ENCODE peak calls at places on chromosomes 13 and 19, in ten cellular contexts. One of them, this sample, is unnamed.

GRCh38 chr19:42154471-42155323 is 22.5 kb upstream of the POU2F2 start:
- DNase-seq in stimulated activated CD4-positive, alpha-beta T cell treated with anti-CD3 and anti-CD28 coated beads, Interleukin-1b, Interleukin-23, amount 100 ng/mL, for 24 hours: no peak
- DNase-seq in GM20000: no peak
- DNase-seq in iris pigment epithelial cell: no peak
- DNase-seq in AG04450: no peak
- DNase-seq in HFF-Myc: no peak
- DNase-seq in B cell: no peak
- DNase-seq in activated T-helper 2 cell treated with anti-CD3 and anti-CD28 coated beads, Interferon-gamma antibody, Interleukin-2, Interleukin-4, amounts not matched to agents 10 μg/mL and 5 μg/mL and 100 μg/mL, durations not matched to agents 14 hours and 24 hours and 36 hours: no peak
- DNase-seq in fibroblast of gingiva: no peak
- DNase-seq in stimulated activated CD8-positive, alpha-beta memory T cell treated with anti-CD3 and anti-CD28 coated beads, Interleukin-15, amount 100 ng/mL, for 24 hours: no peak
- DNase-seq in this sample: no peak

GRCh38 chr19:40225440-40226305 is 816 bp downstream of the CCNP start:
- DNase-seq in iris pigment epithelial cell: peak
- DNase-seq in fibroblast of gingiva: peak
- DNase-seq in HFF-Myc: no peak
- DNase-seq in GM20000: no peak
- DNase-seq in activated T-helper 2 cell treated with anti-CD3 and anti-CD28 coated beads, Interferon-gamma antibody, Interleukin-2, Interleukin-4, amounts not matched to agents 10 μg/mL and 5 μg/mL and 100 μg/mL, durations not matched to agents 14 hours and 24 hours and 36 hours: no peak
- DNase-seq in stimulated activated CD4-positive, alpha-beta T cell treated with anti-CD3 and anti-CD28 coated beads, Interleukin-1b, Interleukin-23, amount 100 ng/mL, for 24 hours: no peak
- DNase-seq in B cell: no peak
- DNase-seq in stimulated activated CD8-positive, alpha-beta memory T cell treated with anti-CD3 and anti-CD28 coated beads, Interleukin-15, amount 100 ng/mL, for 24 hours: no peak
- DNase-seq in AG04450: no peak
- DNase-seq in this sample: no peak

GRCh38 chr13:72201726-72202125 is 334.7 kb upstream of the DACH1 start:
- DNase-seq in stimulated activated CD8-positive, alpha-beta memory T cell treated with anti-CD3 and anti-CD28 coated beads, Interleukin-15, amount 100 ng/mL, for 24 hours: no peak
- DNase-seq in GM20000: no peak
- DNase-seq in iris pigment epithelial cell: no peak
- DNase-seq in HFF-Myc: no peak
- DNase-seq in B cell: no peak
- DNase-seq in stimulated activated CD4-positive, alpha-beta T cell treated with anti-CD3 and anti-CD28 coated beads, Interleukin-1b, Interleukin-23, amount 100 ng/mL, for 24 hours: no peak
- DNase-seq in fibroblast of gingiva: no peak
- DNase-seq in AG04450: no peak
- DNase-seq in activated T-helper 2 cell treated with anti-CD3 and anti-CD28 coated beads, Interferon-gamma antibody, Interleukin-2, Interleukin-4, amounts not matched to agents 10 μg/mL and 5 μg/mL and 100 μg/mL, durations not matched to agents 14 hours and 24 hours and 36 hours: no peak
- DNase-seq in this sample: no peak

GRCh38 chr19:38252935-38253691 is 3.1 kb downstream of the PPP1R14A start:
- DNase-seq in stimulated activated CD8-positive, alpha-beta memory T cell treated with anti-CD3 and anti-CD28 coated beads, Interleukin-15, amount 100 ng/mL, for 24 hours: no peak
- DNase-seq in iris pigment epithelial cell: no peak
- DNase-seq in AG04450: no peak
- DNase-seq in GM20000: no peak
- DNase-seq in activated T-helper 2 cell treated with anti-CD3 and anti-CD28 coated beads, Interferon-gamma antibody, Interleukin-2, Interleukin-4, amounts not matched to agents 10 μg/mL and 5 μg/mL and 100 μg/mL, durations not matched to agents 14 hours and 24 hours and 36 hours: no peak
- DNase-seq in B cell: peak
- DNase-seq in HFF-Myc: no peak
- DNase-seq in fibroblast of gingiva: no peak
- DNase-seq in stimulated activated CD4-positive, alpha-beta T cell treated with anti-CD3 and anti-CD28 coated beads, Interleukin-1b, Interleukin-23, amount 100 ng/mL, for 24 hours: no peak
- DNase-seq in this sample: no peak

GRCh38 chr13:35699805-35700204 is 223.3 kb upstream of the MAB21L1 start:
- DNase-seq in stimulated activated CD8-positive, alpha-beta memory T cell treated with anti-CD3 and anti-CD28 coated beads, Interleukin-15, amount 100 ng/mL, for 24 hours: no peak
- DNase-seq in GM20000: no peak
- DNase-seq in stimulated activated CD4-positive, alpha-beta T cell treated with anti-CD3 and anti-CD28 coated beads, Interleukin-1b, Interleukin-23, amount 100 ng/mL, for 24 hours: no peak
- DNase-seq in AG04450: no peak
- DNase-seq in iris pigment epithelial cell: peak
- DNase-seq in HFF-Myc: peak
- DNase-seq in fibroblast of gingiva: peak
- DNase-seq in activated T-helper 2 cell treated with anti-CD3 and anti-CD28 coated beads, Interferon-gamma antibody, Interleukin-2, Interleukin-4, amounts not matched to agents 10 μg/mL and 5 μg/mL and 100 μg/mL, durations not matched to agents 14 hours and 24 hours and 36 hours: no peak
- DNase-seq in B cell: no peak
- DNase-seq in this sample: no peak

GRCh38 chr19:16113727-16114126 is 2.0 kb downstream of the RAB8A start:
- DNase-seq in stimulated activated CD8-positive, alpha-beta memory T cell treated with anti-CD3 and anti-CD28 coated beads, Interleukin-15, amount 100 ng/mL, for 24 hours: no peak
- DNase-seq in stimulated activated CD4-positive, alpha-beta T cell treated with anti-CD3 and anti-CD28 coated beads, Interleukin-1b, Interleukin-23, amount 100 ng/mL, for 24 hours: no peak
- DNase-seq in AG04450: no peak
- DNase-seq in HFF-Myc: no peak
- DNase-seq in fibroblast of gingiva: no peak
- DNase-seq in GM20000: no peak
- DNase-seq in activated T-helper 2 cell treated with anti-CD3 and anti-CD28 coated beads, Interferon-gamma antibody, Interleukin-2, Interleukin-4, amounts not matched to agents 10 μg/mL and 5 μg/mL and 100 μg/mL, durations not matched to agents 14 hours and 24 hours and 36 hours: no peak
- DNase-seq in iris pigment epithelial cell: no peak
- DNase-seq in B cell: no peak
- DNase-seq in this sample: no peak

GRCh38 chr19:29384676-29385075 is 141.1 kb upstream of the VSTM2B start:
- DNase-seq in AG04450: no peak
- DNase-seq in stimulated activated CD8-positive, alpha-beta memory T cell treated with anti-CD3 and anti-CD28 coated beads, Interleukin-15, amount 100 ng/mL, for 24 hours: no peak
- DNase-seq in GM20000: no peak
- DNase-seq in B cell: no peak
- DNase-seq in activated T-helper 2 cell treated with anti-CD3 and anti-CD28 coated beads, Interferon-gamma antibody, Interleukin-2, Interleukin-4, amounts not matched to agents 10 μg/mL and 5 μg/mL and 100 μg/mL, durations not matched to agents 14 hours and 24 hours and 36 hours: no peak
- DNase-seq in stimulated activated CD4-positive, alpha-beta T cell treated with anti-CD3 and anti-CD28 coated beads, Interleukin-1b, Interleukin-23, amount 100 ng/mL, for 24 hours: no peak
- DNase-seq in iris pigment epithelial cell: no peak
- DNase-seq in fibroblast of gingiva: no peak
- DNase-seq in HFF-Myc: no peak
- DNase-seq in this sample: no peak

GRCh38 chr13:23372264-23372905 is 61.1 kb downstream of the SACS start:
- DNase-seq in activated T-helper 2 cell treated with anti-CD3 and anti-CD28 coated beads, Interferon-gamma antibody, Interleukin-2, Interleukin-4, amounts not matched to agents 10 μg/mL and 5 μg/mL and 100 μg/mL, durations not matched to agents 14 hours and 24 hours and 36 hours: no peak
- DNase-seq in iris pigment epithelial cell: peak
- DNase-seq in stimulated activated CD8-positive, alpha-beta memory T cell treated with anti-CD3 and anti-CD28 coated beads, Interleukin-15, amount 100 ng/mL, for 24 hours: no peak
- DNase-seq in AG04450: no peak
- DNase-seq in stimulated activated CD4-positive, alpha-beta T cell treated with anti-CD3 and anti-CD28 coated beads, Interleukin-1b, Interleukin-23, amount 100 ng/mL, for 24 hours: no peak
- DNase-seq in fibroblast of gingiva: no peak
- DNase-seq in HFF-Myc: no peak
- DNase-seq in B cell: no peak
- DNase-seq in GM20000: no peak
- DNase-seq in this sample: no peak

GRCh38 chr13:107866666-107867623 is 348.4 kb downstream of the LIG4 start:
- DNase-seq in AG04450: no peak
- DNase-seq in GM20000: no peak
- DNase-seq in activated T-helper 2 cell treated with anti-CD3 and anti-CD28 coated beads, Interferon-gamma antibody, Interleukin-2, Interleukin-4, amounts not matched to agents 10 μg/mL and 5 μg/mL and 100 μg/mL, durations not matched to agents 14 hours and 24 hours and 36 hours: no peak
- DNase-seq in B cell: no peak
- DNase-seq in stimulated activated CD4-positive, alpha-beta T cell treated with anti-CD3 and anti-CD28 coated beads, Interleukin-1b, Interleukin-23, amount 100 ng/mL, for 24 hours: no peak
- DNase-seq in stimulated activated CD8-positive, alpha-beta memory T cell treated with anti-CD3 and anti-CD28 coated beads, Interleukin-15, amount 100 ng/mL, for 24 hours: no peak
- DNase-seq in fibroblast of gingiva: peak
- DNase-seq in HFF-Myc: no peak
- DNase-seq in iris pigment epithelial cell: peak
- DNase-seq in this sample: no peak

GRCh38 chr13:86383151-86383550 is 583.9 kb upstream of the SLITRK6 start:
- DNase-seq in stimulated activated CD4-positive, alpha-beta T cell treated with anti-CD3 and anti-CD28 coated beads, Interleukin-1b, Interleukin-23, amount 100 ng/mL, for 24 hours: no peak
- DNase-seq in activated T-helper 2 cell treated with anti-CD3 and anti-CD28 coated beads, Interferon-gamma antibody, Interleukin-2, Interleukin-4, amounts not matched to agents 10 μg/mL and 5 μg/mL and 100 μg/mL, durations not matched to agents 14 hours and 24 hours and 36 hours: no peak
- DNase-seq in fibroblast of gingiva: no peak
- DNase-seq in AG04450: no peak
- DNase-seq in iris pigment epithelial cell: no peak
- DNase-seq in stimulated activated CD8-positive, alpha-beta memory T cell treated with anti-CD3 and anti-CD28 coated beads, Interleukin-15, amount 100 ng/mL, for 24 hours: no peak
- DNase-seq in B cell: no peak
- DNase-seq in GM20000: no peak
- DNase-seq in HFF-Myc: no peak
- DNase-seq in this sample: no peak

GRCh38 chr19:21023901-21024300 is 3.4 kb downstream of the ZNF430 start:
- DNase-seq in stimulated activated CD8-positive, alpha-beta memory T cell treated with anti-CD3 and anti-CD28 coated beads, Interleukin-15, amount 100 ng/mL, for 24 hours: no peak
- DNase-seq in B cell: no peak
- DNase-seq in iris pigment epithelial cell: peak
- DNase-seq in fibroblast of gingiva: peak
- DNase-seq in AG04450: no peak
- DNase-seq in HFF-Myc: no peak
- DNase-seq in activated T-helper 2 cell treated with anti-CD3 and anti-CD28 coated beads, Interferon-gamma antibody, Interleukin-2, Interleukin-4, amounts not matched to agents 10 μg/mL and 5 μg/mL and 100 μg/mL, durations not matched to agents 14 hours and 24 hours and 36 hours: no peak
- DNase-seq in stimulated activated CD4-positive, alpha-beta T cell treated with anti-CD3 and anti-CD28 coated beads, Interleukin-1b, Interleukin-23, amount 100 ng/mL, for 24 hours: no peak
- DNase-seq in GM20000: no peak
- DNase-seq in this sample: peak

GRCh38 chr13:43196171-43196611 is 172.8 kb downstream of the DNAJC15 start:
- DNase-seq in fibroblast of gingiva: peak
- DNase-seq in AG04450: no peak
- DNase-seq in iris pigment epithelial cell: peak
- DNase-seq in B cell: no peak
- DNase-seq in GM20000: no peak
- DNase-seq in HFF-Myc: no peak
- DNase-seq in stimulated activated CD8-positive, alpha-beta memory T cell treated with anti-CD3 and anti-CD28 coated beads, Interleukin-15, amount 100 ng/mL, for 24 hours: no peak
- DNase-seq in stimulated activated CD4-positive, alpha-beta T cell treated with anti-CD3 and anti-CD28 coated beads, Interleukin-1b, Interleukin-23, amount 100 ng/mL, for 24 hours: no peak
- DNase-seq in activated T-helper 2 cell treated with anti-CD3 and anti-CD28 coated beads, Interferon-gamma antibody, Interleukin-2, Interleukin-4, amounts not matched to agents 10 μg/mL and 5 μg/mL and 100 μg/mL, durations not matched to agents 14 hours and 24 hours and 36 hours: no peak
- DNase-seq in this sample: no peak

GRCh38 chr13:99575376-99575775 is 74.1 kb downstream of the TM9SF2 start:
- DNase-seq in AG04450: no peak
- DNase-seq in fibroblast of gingiva: no peak
- DNase-seq in stimulated activated CD4-positive, alpha-beta T cell treated with anti-CD3 and anti-CD28 coated beads, Interleukin-1b, Interleukin-23, amount 100 ng/mL, for 24 hours: no peak
- DNase-seq in HFF-Myc: no peak
- DNase-seq in activated T-helper 2 cell treated with anti-CD3 and anti-CD28 coated beads, Interferon-gamma antibody, Interleukin-2, Interleukin-4, amounts not matched to agents 10 μg/mL and 5 μg/mL and 100 μg/mL, durations not matched to agents 14 hours and 24 hours and 36 hours: no peak
- DNase-seq in GM20000: no peak
- DNase-seq in B cell: no peak
- DNase-seq in iris pigment epithelial cell: no peak
- DNase-seq in stimulated activated CD8-positive, alpha-beta memory T cell treated with anti-CD3 and anti-CD28 coated beads, Interleukin-15, amount 100 ng/mL, for 24 hours: no peak
- DNase-seq in this sample: no peak

GRCh38 chr19:10431943-10432735 is 11.8 kb downstream of the PDE4A start:
- DNase-seq in stimulated activated CD4-positive, alpha-beta T cell treated with anti-CD3 and anti-CD28 coated beads, Interleukin-1b, Interleukin-23, amount 100 ng/mL, for 24 hours: no peak
- DNase-seq in GM20000: peak
- DNase-seq in fibroblast of gingiva: peak
- DNase-seq in stimulated activated CD8-positive, alpha-beta memory T cell treated with anti-CD3 and anti-CD28 coated beads, Interleukin-15, amount 100 ng/mL, for 24 hours: no peak
- DNase-seq in AG04450: no peak
- DNase-seq in activated T-helper 2 cell treated with anti-CD3 and anti-CD28 coated beads, Interferon-gamma antibody, Interleukin-2, Interleukin-4, amounts not matched to agents 10 μg/mL and 5 μg/mL and 100 μg/mL, durations not matched to agents 14 hours and 24 hours and 36 hours: no peak
- DNase-seq in B cell: peak
- DNase-seq in iris pigment epithelial cell: peak
- DNase-seq in HFF-Myc: no peak
- DNase-seq in this sample: no peak

GRCh38 chr19:9431475-9431874 is 3.9 kb downstream of the ZNF266 start:
- DNase-seq in stimulated activated CD8-positive, alpha-beta memory T cell treated with anti-CD3 and anti-CD28 coated beads, Interleukin-15, amount 100 ng/mL, for 24 hours: peak
- DNase-seq in GM20000: no peak
- DNase-seq in HFF-Myc: no peak
- DNase-seq in AG04450: no peak
- DNase-seq in fibroblast of gingiva: no peak
- DNase-seq in activated T-helper 2 cell treated with anti-CD3 and anti-CD28 coated beads, Interferon-gamma antibody, Interleukin-2, Interleukin-4, amounts not matched to agents 10 μg/mL and 5 μg/mL and 100 μg/mL, durations not matched to agents 14 hours and 24 hours and 36 hours: peak
- DNase-seq in B cell: no peak
- DNase-seq in iris pigment epithelial cell: peak
- DNase-seq in stimulated activated CD4-positive, alpha-beta T cell treated with anti-CD3 and anti-CD28 coated beads, Interleukin-1b, Interleukin-23, amount 100 ng/mL, for 24 hours: no peak
- DNase-seq in this sample: no peak

GRCh38 chr19:49631610-49632192 is 8.2 kb downstream of the RRAS start:
- DNase-seq in GM20000: no peak
- DNase-seq in fibroblast of gingiva: no peak
- DNase-seq in AG04450: no peak
- DNase-seq in iris pigment epithelial cell: no peak
- DNase-seq in activated T-helper 2 cell treated with anti-CD3 and anti-CD28 coated beads, Interferon-gamma antibody, Interleukin-2, Interleukin-4, amounts not matched to agents 10 μg/mL and 5 μg/mL and 100 μg/mL, durations not matched to agents 14 hours and 24 hours and 36 hours: no peak
- DNase-seq in stimulated activated CD8-positive, alpha-beta memory T cell treated with anti-CD3 and anti-CD28 coated beads, Interleukin-15, amount 100 ng/mL, for 24 hours: no peak
- DNase-seq in stimulated activated CD4-positive, alpha-beta T cell treated with anti-CD3 and anti-CD28 coated beads, Interleukin-1b, Interleukin-23, amount 100 ng/mL, for 24 hours: no peak
- DNase-seq in B cell: no peak
- DNase-seq in HFF-Myc: no peak
- DNase-seq in this sample: no peak

GRCh38 chr13:71879945-71880344 is 12.9 kb upstream of the DACH1 start:
- DNase-seq in stimulated activated CD4-positive, alpha-beta T cell treated with anti-CD3 and anti-CD28 coated beads, Interleukin-1b, Interleukin-23, amount 100 ng/mL, for 24 hours: no peak
- DNase-seq in GM20000: no peak
- DNase-seq in B cell: no peak
- DNase-seq in iris pigment epithelial cell: no peak
- DNase-seq in HFF-Myc: no peak
- DNase-seq in AG04450: no peak
- DNase-seq in stimulated activated CD8-positive, alpha-beta memory T cell treated with anti-CD3 and anti-CD28 coated beads, Interleukin-15, amount 100 ng/mL, for 24 hours: no peak
- DNase-seq in activated T-helper 2 cell treated with anti-CD3 and anti-CD28 coated beads, Interferon-gamma antibody, Interleukin-2, Interleukin-4, amounts not matched to agents 10 μg/mL and 5 μg/mL and 100 μg/mL, durations not matched to agents 14 hours and 24 hours and 36 hours: no peak
- DNase-seq in fibroblast of gingiva: no peak
- DNase-seq in this sample: no peak

GRCh38 chr19:17671906-17672305 is 16.2 kb downstream of the UNC13A start:
- DNase-seq in B cell: no peak
- DNase-seq in AG04450: no peak
- DNase-seq in HFF-Myc: no peak
- DNase-seq in fibroblast of gingiva: no peak
- DNase-seq in iris pigment epithelial cell: peak
- DNase-seq in stimulated activated CD8-positive, alpha-beta memory T cell treated with anti-CD3 and anti-CD28 coated beads, Interleukin-15, amount 100 ng/mL, for 24 hours: no peak
- DNase-seq in GM20000: no peak
- DNase-seq in activated T-helper 2 cell treated with anti-CD3 and anti-CD28 coated beads, Interferon-gamma antibody, Interleukin-2, Interleukin-4, amounts not matched to agents 10 μg/mL and 5 μg/mL and 100 μg/mL, durations not matched to agents 14 hours and 24 hours and 36 hours: no peak
- DNase-seq in stimulated activated CD4-positive, alpha-beta T cell treated with anti-CD3 and anti-CD28 coated beads, Interleukin-1b, Interleukin-23, amount 100 ng/mL, for 24 hours: no peak
- DNase-seq in this sample: peak

This sample was measured in foreskin keratinocyte.